ENCODE peak calls at places on chromosomes 13 and 19, in six cellular contexts. I is pancreas, F is neural progenitor cell, D is gastrocnemius medialis, L is psoas muscle, B is heart right ventricle. X is an unnamed sample.
A peak's percentile ranks its signal among the peaks of the same experiment; 100 is the strongest.

GRCh38 chr13:50080158-50080855 is 65.1 kb downstream of the KCNRG start:
- DNase-seq in I (peak; percentile 21), F (peak; percentile 41), D (no peak), L (no peak), B (no peak), X (peak; percentile 33)

GRCh38 chr13:36275190-36276002 is 22.2 kb downstream of the CCDC169 start:
- DNase-seq in I (peak; percentile 28), F (peak; percentile 80), D (no peak), L (no peak), B (peak; percentile 48), X (peak; percentile 59)

GRCh38 chr19:54390942-54391577 is 24.2 kb upstream of the TTYH1 start:
- DNase-seq in I (peak; percentile 41), F (peak; percentile 93), D (no peak), L (no peak), B (peak; percentile 51), X (peak; percentile 35)

GRCh38 chr19:18274303-18274775 is at the start of gene IQCN:
- DNase-seq in I (peak; percentile 41), F (no peak), D (peak; percentile 65), L (peak; percentile 67), B (no peak), X (peak; percentile 48)

GRCh38 chr13:20130012-20130411 is 30.8 kb downstream of the GJA3 start:
- DNase-seq in I (no peak), F (no peak), D (no peak), L (no peak), B (no peak), X (no peak)

GRCh38 chr19:49580264-49581006 is at the start of gene NOSIP:
- DNase-seq in I (peak; percentile 95), F (peak; percentile 98), D (peak; percentile 96), L (peak; percentile 97), B (peak; percentile 97), X (peak; percentile 90)

GRCh38 chr13:31896427-31896826 is 135.1 kb upstream of the FRY start:
- DNase-seq in I (no peak), F (peak; percentile 8), D (peak; percentile 58), L (peak; percentile 66), B (peak; percentile 41), X (no peak)

GRCh38 chr19:54317108-54317964 is 4.4 kb upstream of the LILRA5 start:
- DNase-seq in I (no peak), F (no peak), D (no peak), L (no peak), B (no peak), X (no peak)

GRCh38 chr13:27406178-27406939 is 18.1 kb upstream of the GTF3A start:
- DNase-seq in I (no peak), F (peak; percentile 31), D (no peak), L (no peak), B (no peak), X (peak; percentile 43)

GRCh38 chr13:92967923-92968322 is 258.7 kb upstream of the GPC6 start:
- DNase-seq in I (no peak), F (peak; percentile 2), D (no peak), L (no peak), B (no peak), X (peak; percentile 1)

GRCh38 chr13:110194456-110194855 is 112.5 kb downstream of the COL4A1 start:
- DNase-seq in I (no peak), F (no peak), D (no peak), L (no peak), B (no peak), X (no peak)

GRCh38 chr13:67140006-67140405 is 90.1 kb downstream of the PCDH9 start:
- DNase-seq in I (no peak), F (no peak), D (no peak), L (no peak), B (no peak), X (no peak)

GRCh38 chr13:33490461-33491327 is 205.1 kb upstream of the STARD13 start:
- DNase-seq in I (no peak), F (peak; percentile 66), D (no peak), L (no peak), B (peak; percentile 19), X (no peak)

GRCh38 chr19:29667941-29668340 is 2.7 kb downstream of the PLEKHF1 start:
- DNase-seq in I (no peak), F (no peak), D (peak; percentile 63), L (no peak), B (no peak), X (no peak)

GRCh38 chr19:38862321-38863059 is 12.7 kb upstream of the HNRNPL start:
- DNase-seq in I (no peak), F (peak; percentile 1), D (peak; percentile 86), L (peak; percentile 77), B (peak; percentile 45), X (no peak)

GRCh38 chr19:899363-900301 is 6.3 kb downstream of the RNU6-9 start:
- DNase-seq in I (no peak), F (no peak), D (no peak), L (peak; percentile 44), B (no peak), X (no peak)

GRCh38 chr13:29479716-29480492 is 115.6 kb downstream of the SLC7A1 start:
- DNase-seq in I (no peak), F (peak; percentile 16), D (no peak), L (no peak), B (no peak), X (no peak)

DNA sequence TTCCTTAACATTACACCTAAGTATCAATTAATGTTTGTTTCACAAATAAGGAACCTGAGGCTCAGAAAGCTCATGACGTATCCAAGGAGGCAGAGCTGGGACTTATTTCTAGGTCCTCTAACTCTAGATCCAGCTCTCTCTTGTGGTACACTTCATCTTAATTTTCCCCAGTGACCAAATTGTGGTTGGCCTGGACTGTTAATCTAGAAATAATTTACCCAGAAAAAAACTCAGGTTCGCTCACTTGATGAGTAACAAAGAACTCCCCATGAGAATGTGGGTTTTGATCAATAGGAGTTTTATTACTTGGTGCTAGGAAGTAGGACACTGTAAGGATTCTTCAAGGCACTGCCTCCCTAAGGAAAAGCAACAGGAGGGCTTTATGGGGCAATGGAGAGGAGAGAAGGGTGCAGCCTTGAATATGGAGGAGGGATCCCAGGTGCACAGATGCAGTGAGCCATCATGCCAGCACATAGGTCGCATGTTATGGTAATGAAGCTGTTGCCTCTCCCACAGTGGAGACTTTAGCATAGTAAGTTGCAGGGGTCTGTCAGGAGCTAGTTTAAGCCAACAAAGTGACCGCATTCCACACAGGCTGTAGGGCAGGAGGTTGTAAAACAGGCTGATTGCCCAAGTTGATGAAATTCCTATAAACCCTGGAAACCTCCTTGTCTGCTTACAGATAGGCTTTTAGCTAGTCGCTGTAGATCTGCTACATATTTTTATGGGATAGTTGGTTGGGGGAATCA is 14.7 kb downstream of the RAP2A start:
- DNase-seq in I (no peak), F (peak; percentile 27), D (no peak), L (no peak), B (no peak), X (no peak)
- H3K4me3 ChIP-seq in I (no peak overlapping the region), F (no peak overlapping the region), D (no peak overlapping the region), L (no peak overlapping the region), B (no peak overlapping the region), X (no peak overlapping the region)

DNA sequence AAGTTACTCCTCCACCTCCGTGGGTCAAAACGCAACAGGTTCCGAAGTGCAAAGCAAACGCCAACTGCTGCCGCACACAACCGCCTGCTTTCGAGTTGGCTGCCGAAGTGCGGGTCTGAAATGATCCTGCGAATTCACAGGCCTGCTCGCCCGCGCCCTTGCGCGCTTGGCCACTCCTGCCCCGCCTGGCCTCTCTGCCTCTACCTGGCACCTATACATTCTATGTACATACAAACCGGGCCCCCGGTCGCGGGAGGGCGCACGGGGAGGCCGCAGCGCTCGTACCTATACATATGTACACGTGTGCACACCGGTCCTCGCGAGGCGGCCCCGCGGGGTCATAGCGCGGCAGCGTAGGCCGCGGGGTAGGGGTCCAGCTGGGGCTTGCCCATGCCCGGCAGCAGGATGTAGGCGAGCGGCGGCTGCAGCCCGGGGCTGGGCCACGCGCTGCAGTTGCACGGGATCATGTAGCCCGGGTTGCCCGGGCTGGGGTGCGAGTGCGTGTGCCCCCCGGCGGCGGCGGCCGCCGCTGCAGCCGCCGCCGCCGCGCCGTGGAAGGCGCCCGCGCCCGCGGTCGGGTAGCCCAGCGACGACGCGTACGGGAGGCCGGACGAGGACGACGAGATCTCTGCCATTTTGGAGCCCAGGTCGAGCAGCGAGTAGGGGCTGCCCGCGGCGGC is 1.3 kb downstream of the SOX21 start:
- DNase-seq in I (no peak), F (peak; percentile 77), D (no peak), L (no peak), B (no peak), X (no peak)
- TF ChIP-seq CTCF in I (no peak), F (peak; percentile 35), D (no peak), L (no peak), B (no peak), X (no peak)

DNA sequence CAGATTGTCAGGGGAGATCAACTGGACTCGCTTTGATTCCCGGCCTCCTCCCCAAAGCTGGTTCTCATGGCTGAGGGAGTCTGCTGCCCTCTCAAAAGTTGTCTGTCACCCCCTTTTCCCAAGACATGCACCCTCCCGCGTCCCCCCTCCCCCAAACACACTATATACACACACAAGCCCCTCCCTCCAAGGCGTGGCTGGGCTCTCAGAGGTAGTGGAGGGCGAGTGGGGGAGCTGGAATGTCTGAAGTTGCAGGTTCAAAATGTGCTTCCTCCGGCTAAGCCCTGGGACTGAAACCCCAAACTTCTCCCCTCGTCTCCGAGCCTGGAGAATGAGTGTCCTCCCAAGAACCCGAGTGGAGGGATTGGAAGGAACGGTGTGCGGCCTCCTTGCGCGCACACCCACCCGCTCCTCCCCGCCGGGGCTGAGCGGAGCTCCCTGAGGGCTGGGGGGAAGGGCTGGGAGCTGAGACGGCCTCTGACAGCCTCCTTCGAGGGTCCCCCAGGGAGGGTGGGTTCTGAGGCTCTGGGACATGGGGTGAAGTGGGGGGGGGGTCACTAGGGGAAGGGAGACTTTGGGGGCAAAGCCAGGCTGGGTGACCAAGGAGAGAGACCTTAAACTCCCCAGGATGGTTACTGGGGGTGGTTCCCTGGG is 9.9 kb upstream of the MEIS3 start:
- DNase-seq in I (no peak), F (no peak), D (no peak), L (no peak), B (no peak), X (no peak)
- H3K27me3 ChIP-seq in I (no peaks in the 10 kb centered on the region), F (peaks cover 30% of the 10 kb centered on the region), D (peaks cover 60% of the 10 kb centered on the region), L (peaks cover 85% of the 10 kb centered on the region), B (peaks cover 78% of the 10 kb centered on the region), X (no peaks in the 10 kb centered on the region)

GRCh38 chr19:44499962-44500949 is at the start of gene ZNF180:
- DNase-seq in I (peak; percentile 96), F (peak; percentile 99), D (peak; percentile 89), L (peak; percentile 97), B (peak; percentile 96), X (peak; percentile 89)

GRCh38 chr19:44499559-44499958 is 763 bp downstream of the ZNF180 start:
- DNase-seq in I (no peak), F (no peak), D (no peak), L (no peak), B (no peak), X (no peak)

GRCh38 chr19:44496711-44497110 is 3.6 kb downstream of the ZNF180 start:
- DNase-seq in I (no peak), F (no peak), D (no peak), L (no peak), B (no peak), X (no peak)

GRCh38 chr19:44498988-44499387 is 1.3 kb downstream of the ZNF180 start:
- DNase-seq in I (no peak), F (no peak), D (no peak), L (no peak), B (no peak), X (no peak)
- H3K4me3 ChIP-seq in I (no peak overlapping the region), F (peak overlapping the region; percentile 86), D (peak overlapping the region; percentile 6), L (peak overlapping the region; percentile 89), B (peak overlapping the region; percentile 94), X (no peak overlapping the region)

DNA sequence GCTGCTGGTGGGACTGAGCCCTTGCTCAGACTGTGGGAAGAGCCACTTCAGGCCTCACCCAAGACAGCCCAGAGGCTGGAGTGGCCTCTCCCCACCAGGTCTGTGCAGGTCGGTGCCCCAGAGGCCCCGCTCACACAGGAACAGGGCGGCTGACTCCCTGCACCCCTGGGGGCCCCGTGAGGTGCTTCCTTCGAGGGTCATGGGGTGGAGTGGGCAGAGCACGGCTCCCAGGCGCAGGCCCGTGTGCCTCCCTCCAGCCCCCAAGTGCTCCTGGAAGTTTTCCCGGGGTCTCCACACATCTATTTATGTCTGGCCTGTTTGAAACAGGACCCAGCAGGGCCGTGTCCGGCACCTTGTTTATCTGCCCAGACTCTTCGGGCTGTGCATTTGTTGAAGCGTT is 9.5 kb upstream of the TMEM255B start:
- DNase-seq in I (no peak), F (no peak), D (no peak), L (no peak), B (no peak), X (no peak)
- TF ChIP-seq CTCF in I (no peak), F (no peak), D (no peak), L (no peak), B (no peak), X (no peak)